ENCODE peak calls at places on chromosomes 16 and 17, in nine cellular contexts. S is heart right ventricle, B is Peyer's patch, H is right atrium auricular region, O is transverse colon, A is fibroblast of lung, G is osteoblast, T is upper lobe of right lung, D is fibroblast of pulmonary artery. Y is an unnamed sample.

GRCh38 chr17:33012522-33013033 is 20.9 kb downstream of the SPACA3 start:
- DNase-seq in O (no peak), D (peak; percentile 87), S (no peak), H (peak; percentile 44), A (peak; percentile 96), G (peak; percentile 96), B (peak; percentile 40), T (no peak), Y (peak; percentile 92)

GRCh38 chr16:16083421-16084156 is 134.2 kb downstream of the ABCC1 start:
- DNase-seq in H (no peak), S (no peak), G (no peak), A (peak; percentile 55), T (no peak), O (no peak), B (no peak), D (peak; percentile 49), Y (peak; percentile 15)

GRCh38 chr17:41061969-41062368 is 2.1 kb upstream of the KRTAP2-3 start:
- DNase-seq in B (no peak), G (peak; percentile 93), H (no peak), T (no peak), O (no peak), S (no peak), D (peak; percentile 65), A (peak; percentile 47), Y (peak; percentile 59)

GRCh38 chr16:46428108-46429061 is 192.8 kb downstream of the SHCBP1 start:
- DNase-seq in O (no peak), D (no peak), B (no peak), S (peak; percentile 4), G (no peak), H (no peak), T (no peak), A (no peak), Y (no peak)

GRCh38 chr16:57590654-57591085 is 37.8 kb upstream of the ADGRG1 start:
- DNase-seq in A (peak; percentile 46), G (peak; percentile 47), O (no peak), H (no peak), S (no peak), T (no peak), B (no peak), D (peak; percentile 83), Y (peak; percentile 93)

GRCh38 chr17:48795444-48796162 is 21.4 kb downstream of the TTLL6 start:
- DNase-seq in S (no peak), A (peak; percentile 77), O (peak; percentile 45), B (peak; percentile 79), G (peak; percentile 86), T (no peak), H (no peak), D (peak; percentile 40), Y (peak; percentile 40)

GRCh38 chr17:71024172-71024571 is 854.8 kb downstream of the KCNJ2 start:
- DNase-seq in D (no peak), G (no peak), A (peak; percentile 28), T (no peak), H (no peak), S (no peak), B (no peak), O (no peak), Y (no peak)

GRCh38 chr16:72042157-72042660 is 12.1 kb upstream of the HP start:
- DNase-seq in T (no peak), A (no peak), B (no peak), S (no peak), D (no peak), H (no peak), O (no peak), G (no peak), Y (no peak)

GRCh38 chr17:16281351-16281750 is 64.3 kb downstream of the PIGL start:
- DNase-seq in D (peak; percentile 31), O (no peak), B (no peak), S (no peak), A (peak; percentile 86), T (no peak), H (no peak), G (no peak), Y (no peak)

GRCh38 chr17:4109424-4109823 is 33.4 kb downstream of the ZZEF1 start:
- DNase-seq in D (no peak), G (no peak), T (no peak), S (no peak), H (no peak), A (no peak), O (no peak), B (peak; percentile 38), Y (no peak)

GRCh38 chr16:85944572-85945423 is 45.8 kb downstream of the IRF8 start:
- DNase-seq in S (no peak), D (no peak), G (peak; percentile 87), A (no peak), O (no peak), B (no peak), T (no peak), H (no peak), Y (no peak)

GRCh38 chr16:81885976-81886586 is 107.0 kb downstream of the PLCG2 start:
- DNase-seq in H (no peak), D (peak; percentile 38), G (no peak), O (no peak), S (no peak), A (peak; percentile 20), B (peak; percentile 64), T (no peak), Y (peak; percentile 53)

GRCh38 chr16:81549547-81550411 is 105.2 kb downstream of the CMIP start:
- DNase-seq in H (no peak), A (no peak), D (no peak), O (no peak), T (no peak), S (no peak), G (no peak), B (no peak), Y (no peak)

GRCh38 chr16:87064731-87065720 is 252.2 kb downstream of the C16orf95 start:
- DNase-seq in S (no peak), D (no peak), T (no peak), O (no peak), B (no peak), G (peak; percentile 59), A (no peak), H (no peak), Y (no peak)

GRCh38 chr17:7496470-7497227 is 12.5 kb downstream of the POLR2A start:
- DNase-seq in O (no peak), A (no peak), G (no peak), D (no peak), H (no peak), T (no peak), B (no peak), S (no peak), Y (no peak)

GRCh38 chr17:7497636-7498035 is 13.5 kb downstream of the POLR2A start:
- DNase-seq in S (no peak), H (no peak), B (no peak), G (no peak), O (no peak), A (no peak), T (no peak), D (no peak), Y (no peak)

GRCh38 chr17:7497228-7497627 is 13.1 kb downstream of the POLR2A start:
- DNase-seq in G (no peak), O (no peak), B (no peak), A (no peak), T (no peak), S (no peak), H (no peak), D (no peak), Y (no peak)

GRCh38 chr17:7501729-7502128 is 17.6 kb downstream of the POLR2A start:
- DNase-seq in S (no peak), T (no peak), B (no peak), D (no peak), H (no peak), A (no peak), G (no peak), O (no peak), Y (no peak)

DNA sequence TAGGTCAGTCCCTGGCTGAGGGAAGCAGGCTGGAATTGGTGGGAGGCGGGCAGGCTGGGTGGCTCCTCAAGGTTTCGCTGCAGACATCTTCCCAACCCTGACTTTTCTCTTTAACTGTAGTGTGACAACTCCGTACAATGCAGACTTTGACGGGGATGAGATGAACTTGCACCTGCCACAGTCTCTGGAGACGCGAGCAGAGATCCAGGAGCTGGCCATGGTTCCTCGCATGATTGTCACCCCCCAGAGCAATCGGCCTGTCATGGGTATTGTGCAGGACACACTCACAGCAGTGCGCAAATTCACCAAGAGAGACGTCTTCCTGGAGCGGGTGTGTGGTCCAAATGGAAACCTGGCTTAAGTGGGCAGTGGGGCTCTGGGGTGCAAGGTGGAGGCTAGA is 15.0 kb downstream of the POLR2A start:
- DNase-seq in G (no peak), T (no peak), B (no peak), S (no peak), A (no peak), H (no peak), O (no peak), D (no peak), Y (no peak)
- H3K4me3 ChIP-seq in G (no peak overlapping the region), T (no peak overlapping the region), B (no peak overlapping the region), S (no peak overlapping the region), A (no peak overlapping the region), H (no peak overlapping the region), O (no peak overlapping the region), D (no peak overlapping the region), Y (no peak overlapping the region)

GRCh38 chr17:75901727-75902126 is 3.0 kb downstream of the MRPL38 start:
- DNase-seq in G (peak; percentile 45), S (no peak), H (no peak), B (no peak), T (no peak), A (no peak), D (no peak), O (no peak), Y (no peak)
- TF ChIP-seq CTCF in G (no peak), S (no peak), H (no peak), B (no peak), T (no peak), A (no peak), D (no peak), O (no peak), Y (no peak)

DNA sequence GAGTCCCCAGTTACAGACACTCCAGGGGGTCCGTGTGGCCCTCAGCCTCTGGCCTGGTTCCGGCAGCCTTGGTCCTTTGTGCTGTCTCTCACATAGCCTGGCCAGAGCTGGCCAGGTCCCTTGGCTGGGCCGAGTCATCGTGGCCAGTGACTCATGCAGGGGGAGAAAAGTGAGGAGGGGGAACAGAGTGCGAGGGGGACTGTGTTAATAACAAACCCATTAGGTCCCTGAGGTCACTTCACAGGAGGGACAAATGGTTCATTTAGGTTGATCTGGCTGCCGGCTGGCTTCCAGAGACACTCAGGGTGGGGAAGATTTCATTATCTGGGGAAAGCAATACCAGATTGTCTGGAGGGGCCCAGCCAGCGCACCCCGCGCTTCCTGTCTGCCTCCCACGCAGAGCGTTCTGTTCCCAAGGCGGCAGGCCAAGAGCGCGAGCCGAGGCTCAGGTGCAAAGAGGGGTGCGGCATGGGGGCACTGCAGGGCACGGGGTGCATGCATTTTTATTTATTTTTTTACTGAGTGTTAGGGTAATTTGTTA is 223.1 kb downstream of the SEC14L1 start:
- DNase-seq in A (peak; percentile 41), O (no peak), G (peak; percentile 61), S (peak; percentile 61), H (no peak), B (peak; percentile 60), T (peak; percentile 67), D (peak; percentile 57), Y (no peak)
- H3K4me3 ChIP-seq in A (no peak overlapping the region), O (no peak overlapping the region), G (no peak overlapping the region), S (no peak overlapping the region), H (no peak overlapping the region), B (no peak overlapping the region), T (no peak overlapping the region), D (no peak overlapping the region), Y (no peak overlapping the region)

DNA sequence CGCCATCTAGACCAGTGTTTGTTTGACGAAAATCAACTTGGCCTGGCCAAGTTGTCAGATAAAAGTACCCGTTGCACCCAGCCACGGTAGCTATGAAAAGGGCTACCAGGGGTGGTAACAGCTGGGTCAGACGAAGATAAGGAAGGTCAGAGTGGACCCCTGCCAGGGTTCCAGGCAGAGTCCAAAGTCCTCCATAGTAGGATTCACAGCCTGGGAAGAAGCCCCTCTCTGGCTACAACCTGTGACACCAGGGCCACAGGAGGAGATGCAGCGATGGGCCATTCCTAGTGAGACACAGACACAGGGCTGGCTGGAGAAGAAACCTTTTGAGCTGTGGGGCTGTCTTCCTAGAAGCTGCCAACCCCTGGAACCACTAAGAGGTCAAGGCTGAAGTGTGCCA is 39.3 kb downstream of the MEAK7 start:
- DNase-seq in A (no peak), D (no peak), H (no peak), O (no peak), S (no peak), B (peak; percentile 28), G (no peak), T (peak; percentile 21), Y (no peak)
- TF ChIP-seq CTCF in A (no peak), D (no peak), H (no peak), O (no peak), S (no peak), B (no peak), G (no peak), T (no peak), Y (no peak)